ENCODE peak calls at places on chromosomes 5 and 9, in nine cellular contexts. E, Z, D, H, V, J, W, N and M are unnamed samples.
A peak's percentile ranks its signal among the peaks of the same experiment; 100 is the strongest.

GRCh38 chr5:34892414-34892813 is 22.9 kb downstream of the RAD1 start:
- DNase-seq in E (no peak), Z (no peak), D (no peak), H (no peak), V (no peak), J (no peak), W (no peak), N (no peak), M (no peak)

GRCh38 chr5:40223884-40224402 is 455.8 kb upstream of the PTGER4 start:
- DNase-seq in E (no peak), Z (no peak), D (no peak), H (no peak), V (peak; percentile 77), J (no peak), W (no peak), N (peak; percentile 14), M (no peak)

GRCh38 chr5:20555034-20555433 is 567.0 kb upstream of the CDH18 start:
- DNase-seq in E (no peak), Z (no peak), D (no peak), H (no peak), V (no peak), J (no peak), W (no peak), N (no peak), M (no peak)

GRCh38 chr9:115353681-115354080 is 235.7 kb upstream of the TNC start:
- DNase-seq in E (no peak), Z (no peak), D (no peak), H (peak; percentile 64), V (no peak), J (no peak), W (no peak), N (no peak), M (no peak)

GRCh38 chr9:130554606-130555005 is 24.8 kb upstream of the FUBP3 start:
- DNase-seq in E (no peak), Z (no peak), D (no peak), H (no peak), V (no peak), J (no peak), W (no peak), N (no peak), M (no peak)

GRCh38 chr5:8726383-8727036 is 819.4 kb downstream of the SEMA5A start:
- DNase-seq in E (no peak), Z (no peak), D (no peak), H (peak; percentile 62), V (no peak), J (no peak), W (no peak), N (no peak), M (no peak)

GRCh38 chr9:122005597-122005996 is 87.5 kb downstream of the TTLL11 start:
- DNase-seq in E (no peak), Z (no peak), D (no peak), H (no peak), V (no peak), J (no peak), W (no peak), N (peak; percentile 42), M (no peak)

GRCh38 chr9:14092344-14092743 is 221.6 kb downstream of the NFIB start:
- DNase-seq in E (no peak), Z (no peak), D (no peak), H (no peak), V (no peak), J (no peak), W (no peak), N (no peak), M (no peak)

GRCh38 chr9:130448035-130448624 is 3.4 kb downstream of the ASS1 start:
- DNase-seq in E (no peak), Z (no peak), D (no peak), H (no peak), V (no peak), J (no peak), W (no peak), N (no peak), M (no peak)

GRCh38 chr5:139645495-139645871 is 2.7 kb upstream of the CXXC5 start:
- DNase-seq in E (no peak), Z (no peak), D (no peak), H (no peak), V (no peak), J (no peak), W (no peak), N (no peak), M (no peak)

GRCh38 chr5:28014779-28015178 is 976.4 kb upstream of the CDH9 start:
- DNase-seq in E (no peak), Z (no peak), D (no peak), H (no peak), V (no peak), J (no peak), W (no peak), N (no peak), M (no peak)

GRCh38 chr5:135535820-135536801 is at the start of gene NEUROG1:
- DNase-seq in E (no peak), Z (no peak), D (no peak), H (peak; percentile 3), V (no peak), J (no peak), W (no peak), N (no peak), M (no peak)

GRCh38 chr5:151686673-151687378 is at the start of gene SPARC:
- DNase-seq in E (peak; percentile 84), Z (no peak), D (no peak), H (peak; percentile 35), V (peak; percentile 83), J (no peak), W (peak; percentile 87), N (peak; percentile 78), M (no peak)

GRCh38 chr9:27181381-27181780 is 72.4 kb downstream of the TEK start:
- DNase-seq in E (no peak), Z (no peak), D (no peak), H (no peak), V (peak; percentile 50), J (no peak), W (no peak), N (no peak), M (no peak)